ENCODE peak calls at places on chromosomes 4 and X, in six cellular contexts. M is CD4-positive, CD25-positive, alpha-beta regulatory T cell; E is CD8-positive, alpha-beta memory T cell; A is HT-29; J is stimulated activated CD8-positive, alpha-beta memory T cell treated with anti-CD3 and anti-CD28 coated beads, Interleukin-7, amount 100 ng/mL, for 24 hours; N is activated T-helper 1 cell treated with anti-CD3 and anti-CD28 coated beads, Interleukin-12 subunit alpha, Interleukin-12 subunit beta, Interleukin-2, Interleukin-4 antibody, amounts not matched to agents 30 ng/mL and 10 ng/mL and 1 ng/mL, durations not matched to agents 14 hours and 24 hours and 36 hours. S is an unnamed sample.

GRCh38 chr4:56261027-56261426 is 126.3 kb downstream of the AASDH start:
- DNase-seq in M (peak), E (no peak), A (no peak), J (peak), N (peak), S (no peak)

GRCh38 chrX:49165901-49166881 is 3.6 kb downstream of the MAGIX start:
- DNase-seq in M (peak), E (peak), A (peak), J (peak), N (peak), S (peak)

GRCh38 chrX:72201836-72202536 is 20.4 kb downstream of the PIN4 start:
- DNase-seq in M (no peak), E (no peak), A (no peak), J (no peak), N (no peak), S (peak)

GRCh38 chr4:175947117-175947722 is 118.4 kb upstream of the WDR17 start:
- DNase-seq in M (peak), E (no peak), A (peak), J (no peak), N (no peak), S (peak)

GRCh38 chr4:120718979-120719566 is 203.5 kb downstream of the PRDM5 start:
- DNase-seq in M (peak), E (peak), A (peak), J (no peak), N (no peak), S (peak)

GRCh38 chrX:110145854-110146253 is 142.9 kb downstream of the TMEM164 start:
- DNase-seq in M (peak), E (no peak), A (peak), J (no peak), N (no peak), S (peak)

GRCh38 chr4:79609853-79610252 is 201.8 kb upstream of the GK2 start:
- DNase-seq in M (no peak), E (no peak), A (no peak), J (no peak), N (no peak), S (peak)

GRCh38 chr4:139783761-139784484 is 118.3 kb downstream of the MGST2 start:
- DNase-seq in M (no peak), E (no peak), A (no peak), J (no peak), N (no peak), S (no peak)

GRCh38 chrX:151703487-151703886 is 8.2 kb downstream of the PRRG3 start:
- DNase-seq in M (no peak), E (no peak), A (no peak), J (no peak), N (no peak), S (peak)

GRCh38 chr4:53365121-53365485 is 758 bp downstream of the SCFD2 start:
- DNase-seq in M (peak), E (no peak), A (peak), J (no peak), N (no peak), S (peak)

GRCh38 chr4:2007804-2008670 is 737 bp downstream of the NELFA start:
- DNase-seq in M (no peak), E (no peak), A (no peak), J (no peak), N (no peak), S (no peak)

GRCh38 chr4:159446266-159446976 is 343.5 kb downstream of the RAPGEF2 start:
- DNase-seq in M (peak), E (no peak), A (peak), J (no peak), N (peak), S (peak)

GRCh38 chr4:162485486-162485885 is 321.7 kb upstream of the FSTL5 start:
- DNase-seq in M (no peak), E (no peak), A (no peak), J (no peak), N (no peak), S (peak)

GRCh38 chrX:49292400-49293362 is 10.8 kb upstream of the GAGE10 start:
- DNase-seq in M (no peak), E (no peak), A (no peak), J (no peak), N (no peak), S (no peak)

GRCh38 chr4:90127223-90127705 is at the start of gene CCSER1:
- DNase-seq in M (peak), E (peak), A (peak), J (no peak), N (no peak), S (peak)

GRCh38 chrX:48801281-48802088 is at the start of gene HDAC6:
- DNase-seq in M (peak), E (peak), A (peak), J (peak), N (peak), S (peak)

S was measured in cardiac fibroblast.